ENCODE peak calls at places on chromosomes 2 and 18, in five cellular contexts. Z, H, A, J and V are unnamed samples.

GRCh38 chr2:98867539-98868309 is 68.3 kb downstream of the CRACDL start:
- DNase-seq in A (no peak), Z (no peak), H (no peak), J (no peak), V (no peak)

GRCh38 chr2:36589230-36589630 is 8.7 kb downstream of the FEZ2 start:
- DNase-seq in H (no peak), A (no peak), Z (no peak), J (no peak), V (no peak)

GRCh38 chr18:39841133-39842041 is 2113.6 kb upstream of the PIK3C3 start:
- DNase-seq in H (peak; percentile 20), Z (peak; percentile 89), J (no peak), A (peak; percentile 45), V (no peak)

GRCh38 chr2:199627417-199627816 is 169.7 kb upstream of the SATB2 start:
- DNase-seq in H (no peak), A (no peak), J (no peak), Z (no peak), V (no peak)

GRCh38 chr2:63735263-63735662 is 106.4 kb upstream of the UGP2 start:
- DNase-seq in H (no peak), A (no peak), J (no peak), Z (no peak), V (no peak)

GRCh38 chr2:85584354-85584856 is at the start of gene VAMP5:
- DNase-seq in Z (no peak), J (no peak), A (peak; percentile 70), H (no peak), V (no peak)

GRCh38 chr18:68667121-68667520 is 47.8 kb downstream of the TMX3 start:
- DNase-seq in A (no peak), J (no peak), H (no peak), Z (no peak), V (no peak)

GRCh38 chr2:99928472-99929053 is 213.8 kb downstream of the AFF3 start:
- DNase-seq in Z (no peak), J (no peak), H (no peak), A (no peak), V (peak; percentile 17)

GRCh38 chr2:5691659-5692529 is at the start of gene SOX11:
- DNase-seq in J (no peak), H (peak; percentile 91), Z (peak; percentile 86), A (no peak), V (no peak)

GRCh38 chr2:186540971-186541370 is 48.9 kb upstream of the ITGAV start:
- DNase-seq in Z (no peak), J (no peak), A (no peak), H (no peak), V (no peak)

GRCh38 chr18:9055185-9055584 is 47.3 kb upstream of the NDUFV2 start:
- DNase-seq in Z (no peak), H (no peak), A (no peak), J (no peak), V (no peak)

GRCh38 chr18:33579147-33579867 is 1.3 kb downstream of the ASXL3 start:
- DNase-seq in H (no peak), Z (peak; percentile 72), J (no peak), A (no peak), V (no peak)

GRCh38 chr2:190185380-190185779 is 122.9 kb upstream of the MSTN start:
- DNase-seq in Z (no peak), H (no peak), A (no peak), J (no peak), V (no peak)

GRCh38 chr2:96702098-96702785 is 37.6 kb downstream of the LMAN2L start:
- DNase-seq in A (no peak), Z (no peak), H (no peak), J (no peak), V (no peak)

GRCh38 chr18:51128533-51128932 is 68.9 kb downstream of the MEX3C start:
- DNase-seq in J (no peak), Z (no peak), H (no peak), A (no peak), V (no peak)

GRCh38 chr2:61165946-61166345 is 4.0 kb downstream of the C2orf74 start:
- DNase-seq in H (no peak), A (no peak), Z (no peak), J (no peak), V (no peak)

GRCh38 chr2:11842324-11842723 is 95.9 kb downstream of the LPIN1 start:
- DNase-seq in H (no peak), Z (no peak), A (no peak), J (no peak), V (no peak)

GRCh38 chr2:168165418-168165817 is 82.0 kb downstream of the STK39 start:
- DNase-seq in J (no peak), Z (no peak), H (no peak), A (no peak), V (peak; percentile 39)

GRCh38 chr2:26578581-26578980 is 62.6 kb downstream of the CIB4 start:
- DNase-seq in A (peak; percentile 23), J (no peak), Z (no peak), H (no peak), V (no peak)

GRCh38 chr2:62478093-62478580 is 27.9 kb downstream of the TMEM17 start:
- DNase-seq in A (no peak), H (no peak), Z (no peak), J (no peak), V (no peak)

GRCh38 chr18:64037812-64038414 is 68.0 kb downstream of the SERPINB8 start:
- DNase-seq in Z (peak; percentile 39), H (no peak), A (no peak), J (no peak), V (no peak)

GRCh38 chr2:230925879-230926765 is 1.1 kb upstream of the GPR55 start:
- DNase-seq in H (no peak), A (no peak), Z (no peak), J (no peak), V (peak; percentile 35)

GRCh38 chr2:102099536-102100293 is 42.8 kb upstream of the IL1R1 start:
- DNase-seq in Z (no peak), H (no peak), J (no peak), A (no peak), V (no peak)

GRCh38 chr2:24722141-24722790 is 70.9 kb downstream of the PTRHD1 start:
- DNase-seq in Z (no peak), J (no peak), H (no peak), A (no peak), V (no peak)

GRCh38 chr2:237879991-237880560 is 20.7 kb downstream of the RAMP1 start:
- DNase-seq in A (peak; percentile 24), H (no peak), Z (no peak), J (no peak), V (no peak)

GRCh38 chr18:43710135-43710534 is 432.8 kb upstream of the SYT4 start:
- DNase-seq in Z (no peak), J (no peak), A (no peak), H (no peak), V (no peak)

GRCh38 chr2:98815795-98816194 is 84.9 kb upstream of the MGAT4A start:
- DNase-seq in A (no peak), Z (no peak), H (no peak), J (no peak), V (no peak)

GRCh38 chr18:23618862-23619387 is 32.6 kb upstream of the NPC1 start:
- DNase-seq in H (peak; percentile 36), J (no peak), Z (no peak), A (peak; percentile 85), V (peak; percentile 21)

GRCh38 chr18:10012526-10012925 is 98.7 kb downstream of the VAPA start:
- DNase-seq in A (no peak), J (no peak), H (no peak), Z (no peak), V (no peak)

GRCh38 chr2:204479557-204479956 is 65.7 kb upstream of the PARD3B start:
- DNase-seq in H (no peak), Z (no peak), J (no peak), A (no peak), V (no peak)

GRCh38 chr18:58866261-58867232 is 1.9 kb downstream of the ZNF532 start:
- DNase-seq in Z (no peak), J (no peak), H (no peak), A (no peak), V (no peak)